ENCODE peak calls at places on chromosomes 3 and 15, in seven cellular contexts. One of them, this sample, is unnamed.
A peak's percentile ranks its signal among the peaks of the same experiment; 100 is the strongest.

GRCh38 chr3:113953677-113954076 is 5.9 kb downstream of the ZDHHC23 start:
- DNase-seq in lower lobe of right lung: no peak
- DNase-seq in GM20000: no peak
- DNase-seq in activated CD8-positive, alpha-beta T cell treated with anti-CD3 and anti-CD28 coated beads for 36 hours: no peak
- DNase-seq in kidney: no peak
- DNase-seq in astrocyte of the cerebellum: peak; percentile 18
- DNase-seq in progenitor cell of endocrine pancreas: no peak
- DNase-seq in this sample: no peak

GRCh38 chr3:25785826-25786225 is 2.6 kb upstream of the NGLY1 start:
- DNase-seq in lower lobe of right lung: no peak
- DNase-seq in GM20000: no peak
- DNase-seq in activated CD8-positive, alpha-beta T cell treated with anti-CD3 and anti-CD28 coated beads for 36 hours: no peak
- DNase-seq in kidney: no peak
- DNase-seq in astrocyte of the cerebellum: no peak
- DNase-seq in progenitor cell of endocrine pancreas: no peak
- DNase-seq in this sample: no peak

GRCh38 chr3:74532446-74532845 is 82.0 kb downstream of the CNTN3 start:
- DNase-seq in lower lobe of right lung: no peak
- DNase-seq in GM20000: no peak
- DNase-seq in activated CD8-positive, alpha-beta T cell treated with anti-CD3 and anti-CD28 coated beads for 36 hours: no peak
- DNase-seq in kidney: no peak
- DNase-seq in astrocyte of the cerebellum: peak; percentile 70
- DNase-seq in progenitor cell of endocrine pancreas: no peak
- DNase-seq in this sample: no peak

GRCh38 chr3:63576826-63577225 is 75.6 kb upstream of the SNTN start:
- DNase-seq in lower lobe of right lung: no peak
- DNase-seq in GM20000: no peak
- DNase-seq in activated CD8-positive, alpha-beta T cell treated with anti-CD3 and anti-CD28 coated beads for 36 hours: no peak
- DNase-seq in kidney: no peak
- DNase-seq in astrocyte of the cerebellum: no peak
- DNase-seq in progenitor cell of endocrine pancreas: no peak
- DNase-seq in this sample: no peak

GRCh38 chr3:54960736-54961135 is 32.9 kb upstream of the LRTM1 start:
- DNase-seq in lower lobe of right lung: no peak
- DNase-seq in GM20000: no peak
- DNase-seq in activated CD8-positive, alpha-beta T cell treated with anti-CD3 and anti-CD28 coated beads for 36 hours: no peak
- DNase-seq in kidney: no peak
- DNase-seq in astrocyte of the cerebellum: no peak
- DNase-seq in progenitor cell of endocrine pancreas: no peak
- DNase-seq in this sample: no peak

GRCh38 chr3:16884748-16885587 is at the start of gene PLCL2:
- DNase-seq in lower lobe of right lung: peak; percentile 69
- DNase-seq in GM20000: peak; percentile 89
- DNase-seq in activated CD8-positive, alpha-beta T cell treated with anti-CD3 and anti-CD28 coated beads for 36 hours: peak; percentile 69
- DNase-seq in kidney: peak; percentile 85
- DNase-seq in astrocyte of the cerebellum: no peak
- DNase-seq in progenitor cell of endocrine pancreas: peak; percentile 31
- DNase-seq in this sample: peak; percentile 60

GRCh38 chr3:43455233-43455632 is 166.6 kb downstream of the ANO10 start:
- DNase-seq in lower lobe of right lung: no peak
- DNase-seq in GM20000: no peak
- DNase-seq in activated CD8-positive, alpha-beta T cell treated with anti-CD3 and anti-CD28 coated beads for 36 hours: no peak
- DNase-seq in kidney: no peak
- DNase-seq in astrocyte of the cerebellum: no peak
- DNase-seq in progenitor cell of endocrine pancreas: no peak
- DNase-seq in this sample: no peak

GRCh38 chr3:122484985-122485384 is 29.8 kb downstream of the KPNA1 start:
- DNase-seq in lower lobe of right lung: no peak
- DNase-seq in GM20000: no peak
- DNase-seq in activated CD8-positive, alpha-beta T cell treated with anti-CD3 and anti-CD28 coated beads for 36 hours: no peak
- DNase-seq in kidney: no peak
- DNase-seq in astrocyte of the cerebellum: peak; percentile 28
- DNase-seq in progenitor cell of endocrine pancreas: no peak
- DNase-seq in this sample: no peak

GRCh38 chr3:188051801-188052228 is 102.1 kb upstream of the LPP start:
- DNase-seq in lower lobe of right lung: no peak
- DNase-seq in GM20000: no peak
- DNase-seq in activated CD8-positive, alpha-beta T cell treated with anti-CD3 and anti-CD28 coated beads for 36 hours: no peak
- DNase-seq in kidney: peak; percentile 81
- DNase-seq in astrocyte of the cerebellum: no peak
- DNase-seq in progenitor cell of endocrine pancreas: no peak
- DNase-seq in this sample: no peak

GRCh38 chr3:45507820-45508317 is 86.7 kb upstream of the LIMD1 start:
- DNase-seq in lower lobe of right lung: no peak
- DNase-seq in GM20000: no peak
- DNase-seq in activated CD8-positive, alpha-beta T cell treated with anti-CD3 and anti-CD28 coated beads for 36 hours: peak; percentile 9
- DNase-seq in kidney: no peak
- DNase-seq in astrocyte of the cerebellum: peak; percentile 67
- DNase-seq in progenitor cell of endocrine pancreas: no peak
- DNase-seq in this sample: no peak

GRCh38 chr3:38834110-38834509 is 18.1 kb upstream of the SCN10A start:
- DNase-seq in lower lobe of right lung: no peak
- DNase-seq in GM20000: no peak
- DNase-seq in activated CD8-positive, alpha-beta T cell treated with anti-CD3 and anti-CD28 coated beads for 36 hours: peak; percentile 83
- DNase-seq in kidney: peak; percentile 78
- DNase-seq in astrocyte of the cerebellum: peak; percentile 70
- DNase-seq in progenitor cell of endocrine pancreas: no peak
- DNase-seq in this sample: no peak

GRCh38 chr3:37197810-37198371 is 23.5 kb upstream of the LRRFIP2 start:
- DNase-seq in lower lobe of right lung: no peak
- DNase-seq in GM20000: no peak
- DNase-seq in activated CD8-positive, alpha-beta T cell treated with anti-CD3 and anti-CD28 coated beads for 36 hours: no peak
- DNase-seq in kidney: no peak
- DNase-seq in astrocyte of the cerebellum: no peak
- DNase-seq in progenitor cell of endocrine pancreas: no peak
- DNase-seq in this sample: no peak

GRCh38 chr15:90774731-90775521 is 57.8 kb downstream of the BLM start:
- DNase-seq in lower lobe of right lung: no peak
- DNase-seq in GM20000: no peak
- DNase-seq in activated CD8-positive, alpha-beta T cell treated with anti-CD3 and anti-CD28 coated beads for 36 hours: no peak
- DNase-seq in kidney: no peak
- DNase-seq in astrocyte of the cerebellum: peak; percentile 35
- DNase-seq in progenitor cell of endocrine pancreas: no peak
- DNase-seq in this sample: no peak

GRCh38 chr3:71500696-71501095 is 82.8 kb downstream of the FOXP1 start:
- DNase-seq in lower lobe of right lung: no peak
- DNase-seq in GM20000: no peak
- DNase-seq in activated CD8-positive, alpha-beta T cell treated with anti-CD3 and anti-CD28 coated beads for 36 hours: no peak
- DNase-seq in kidney: no peak
- DNase-seq in astrocyte of the cerebellum: no peak
- DNase-seq in progenitor cell of endocrine pancreas: no peak
- DNase-seq in this sample: no peak

GRCh38 chr3:71504250-71505036 is 79.1 kb downstream of the FOXP1 start:
- DNase-seq in lower lobe of right lung: no peak
- DNase-seq in GM20000: no peak
- DNase-seq in activated CD8-positive, alpha-beta T cell treated with anti-CD3 and anti-CD28 coated beads for 36 hours: peak; percentile 58
- DNase-seq in kidney: no peak
- DNase-seq in astrocyte of the cerebellum: peak; percentile 82
- DNase-seq in progenitor cell of endocrine pancreas: no peak
- DNase-seq in this sample: no peak

GRCh38 chr3:71502066-71502465 is 81.5 kb downstream of the FOXP1 start:
- DNase-seq in lower lobe of right lung: no peak
- DNase-seq in GM20000: no peak
- DNase-seq in activated CD8-positive, alpha-beta T cell treated with anti-CD3 and anti-CD28 coated beads for 36 hours: no peak
- DNase-seq in kidney: no peak
- DNase-seq in astrocyte of the cerebellum: no peak
- DNase-seq in progenitor cell of endocrine pancreas: no peak
- DNase-seq in this sample: no peak

GRCh38 chr3:71499477-71499876 is 84.1 kb downstream of the FOXP1 start:
- DNase-seq in lower lobe of right lung: no peak
- DNase-seq in GM20000: no peak
- DNase-seq in activated CD8-positive, alpha-beta T cell treated with anti-CD3 and anti-CD28 coated beads for 36 hours: no peak
- DNase-seq in kidney: no peak
- DNase-seq in astrocyte of the cerebellum: no peak
- DNase-seq in progenitor cell of endocrine pancreas: no peak
- DNase-seq in this sample: no peak

GRCh38 chr3:71503525-71504249 is 79.8 kb downstream of the FOXP1 start:
- DNase-seq in lower lobe of right lung: no peak
- DNase-seq in GM20000: no peak
- DNase-seq in activated CD8-positive, alpha-beta T cell treated with anti-CD3 and anti-CD28 coated beads for 36 hours: no peak
- DNase-seq in kidney: no peak
- DNase-seq in astrocyte of the cerebellum: peak; percentile 60
- DNase-seq in progenitor cell of endocrine pancreas: no peak
- DNase-seq in this sample: no peak
- TF ChIP-seq CTCF in lower lobe of right lung: no peak
- TF ChIP-seq CTCF in GM20000: no peak
- TF ChIP-seq CTCF in activated CD8-positive, alpha-beta T cell treated with anti-CD3 and anti-CD28 coated beads for 36 hours: no peak
- TF ChIP-seq CTCF in kidney: no peak
- TF ChIP-seq CTCF in astrocyte of the cerebellum: no peak
- TF ChIP-seq CTCF in progenitor cell of endocrine pancreas: no peak
- TF ChIP-seq CTCF in this sample: no peak

DNA sequence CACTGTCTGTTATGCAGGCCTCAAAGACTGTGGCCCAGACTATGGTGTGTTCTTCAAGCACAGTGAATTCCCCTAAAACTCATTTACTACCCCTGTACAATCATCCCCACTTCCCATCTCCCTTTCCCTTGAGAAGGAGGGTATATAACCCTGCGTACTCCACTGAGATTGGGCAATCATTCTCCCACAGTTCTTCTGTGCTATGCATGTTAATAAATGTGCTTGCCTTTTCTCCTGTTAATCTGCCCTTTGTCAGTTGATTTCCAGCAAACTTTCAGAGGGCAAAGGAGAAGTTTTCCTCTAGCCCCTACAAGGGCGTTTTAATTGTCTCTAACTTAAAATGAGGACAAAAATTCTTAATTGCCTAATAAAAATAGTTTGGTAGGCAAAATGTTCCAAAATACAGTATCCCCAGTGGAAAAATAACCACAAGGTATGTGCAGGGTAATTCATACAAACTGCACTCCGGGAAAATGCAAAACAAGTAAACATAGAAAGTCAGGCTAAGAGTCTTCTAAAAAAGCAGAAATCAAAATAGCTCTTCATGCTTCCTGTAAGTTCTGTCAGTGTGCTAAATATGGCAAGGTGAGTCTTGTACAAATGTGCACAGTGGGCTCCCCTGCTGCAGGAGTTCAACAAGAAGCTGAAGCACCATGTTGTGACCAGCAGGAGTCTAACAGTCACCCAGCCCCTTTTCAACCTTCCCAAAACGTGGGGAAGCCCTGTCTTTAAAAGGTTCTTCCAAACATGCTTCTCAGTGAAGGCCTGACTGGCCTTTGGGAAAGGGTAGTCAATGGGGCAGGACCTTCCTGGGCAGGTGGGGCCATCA is 10.2 kb downstream of the ATP10A start:
- DNase-seq in lower lobe of right lung: no peak
- DNase-seq in GM20000: no peak
- DNase-seq in activated CD8-positive, alpha-beta T cell treated with anti-CD3 and anti-CD28 coated beads for 36 hours: no peak
- DNase-seq in kidney: no peak
- DNase-seq in astrocyte of the cerebellum: no peak
- DNase-seq in progenitor cell of endocrine pancreas: no peak
- DNase-seq in this sample: no peak
- TF ChIP-seq CTCF in lower lobe of right lung: no peak
- TF ChIP-seq CTCF in GM20000: no peak
- TF ChIP-seq CTCF in activated CD8-positive, alpha-beta T cell treated with anti-CD3 and anti-CD28 coated beads for 36 hours: no peak
- TF ChIP-seq CTCF in kidney: no peak
- TF ChIP-seq CTCF in astrocyte of the cerebellum: no peak
- TF ChIP-seq CTCF in progenitor cell of endocrine pancreas: no peak
- TF ChIP-seq CTCF in this sample: no peak

DNA sequence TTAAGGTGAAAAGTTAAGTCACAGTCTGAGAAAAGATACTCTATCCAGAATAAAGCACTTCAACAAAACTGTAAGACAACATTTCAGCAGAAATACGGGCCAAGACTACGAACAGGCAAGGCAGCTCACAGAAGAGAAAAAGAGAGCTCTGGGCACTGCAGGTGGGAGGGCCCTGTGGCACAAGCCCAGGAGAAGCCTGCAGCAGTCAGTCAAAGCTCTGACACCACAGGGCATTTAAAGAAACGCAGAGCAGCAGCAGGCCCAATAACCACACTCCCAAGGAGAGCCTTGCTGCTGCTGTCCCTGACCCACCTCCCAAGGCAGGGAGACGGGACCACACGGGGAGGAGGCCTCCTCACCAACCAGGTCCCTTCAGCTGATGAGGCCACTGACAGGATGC is 19.2 kb downstream of the CHSY1 start:
- DNase-seq in lower lobe of right lung: no peak
- DNase-seq in GM20000: no peak
- DNase-seq in activated CD8-positive, alpha-beta T cell treated with anti-CD3 and anti-CD28 coated beads for 36 hours: no peak
- DNase-seq in kidney: no peak
- DNase-seq in astrocyte of the cerebellum: no peak
- DNase-seq in progenitor cell of endocrine pancreas: no peak
- DNase-seq in this sample: no peak
- TF ChIP-seq CTCF in lower lobe of right lung: no peak
- TF ChIP-seq CTCF in GM20000: no peak
- TF ChIP-seq CTCF in activated CD8-positive, alpha-beta T cell treated with anti-CD3 and anti-CD28 coated beads for 36 hours: no peak
- TF ChIP-seq CTCF in kidney: no peak
- TF ChIP-seq CTCF in astrocyte of the cerebellum: no peak
- TF ChIP-seq CTCF in progenitor cell of endocrine pancreas: no peak
- TF ChIP-seq CTCF in this sample: no peak

DNA sequence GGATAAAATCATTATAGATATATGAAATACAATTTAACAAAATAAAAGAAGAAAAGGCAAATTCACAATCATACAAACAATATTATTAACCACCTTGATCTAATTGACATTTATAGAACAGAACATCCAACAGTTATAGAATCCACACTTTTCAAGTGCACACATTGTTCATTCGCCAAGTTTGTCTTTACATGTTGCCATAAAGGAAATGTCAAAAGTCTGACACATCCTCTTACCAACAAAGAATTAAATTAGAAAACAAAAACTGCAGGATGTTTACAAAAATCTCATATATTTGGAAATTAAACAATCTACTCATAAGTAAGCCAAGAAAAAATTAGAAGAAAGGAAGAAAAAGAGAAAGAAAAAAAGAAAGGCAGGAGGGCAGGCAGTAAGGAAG is 909.2 kb upstream of the EPHA6 start:
- DNase-seq in lower lobe of right lung: no peak
- DNase-seq in GM20000: no peak
- DNase-seq in activated CD8-positive, alpha-beta T cell treated with anti-CD3 and anti-CD28 coated beads for 36 hours: no peak
- DNase-seq in kidney: no peak
- DNase-seq in astrocyte of the cerebellum: no peak
- DNase-seq in progenitor cell of endocrine pancreas: no peak
- DNase-seq in this sample: no peak
- TF ChIP-seq CTCF in lower lobe of right lung: no peak
- TF ChIP-seq CTCF in GM20000: no peak
- TF ChIP-seq CTCF in activated CD8-positive, alpha-beta T cell treated with anti-CD3 and anti-CD28 coated beads for 36 hours: no peak
- TF ChIP-seq CTCF in kidney: no peak
- TF ChIP-seq CTCF in astrocyte of the cerebellum: no peak
- TF ChIP-seq CTCF in progenitor cell of endocrine pancreas: no peak
- TF ChIP-seq CTCF in this sample: no peak

DNA sequence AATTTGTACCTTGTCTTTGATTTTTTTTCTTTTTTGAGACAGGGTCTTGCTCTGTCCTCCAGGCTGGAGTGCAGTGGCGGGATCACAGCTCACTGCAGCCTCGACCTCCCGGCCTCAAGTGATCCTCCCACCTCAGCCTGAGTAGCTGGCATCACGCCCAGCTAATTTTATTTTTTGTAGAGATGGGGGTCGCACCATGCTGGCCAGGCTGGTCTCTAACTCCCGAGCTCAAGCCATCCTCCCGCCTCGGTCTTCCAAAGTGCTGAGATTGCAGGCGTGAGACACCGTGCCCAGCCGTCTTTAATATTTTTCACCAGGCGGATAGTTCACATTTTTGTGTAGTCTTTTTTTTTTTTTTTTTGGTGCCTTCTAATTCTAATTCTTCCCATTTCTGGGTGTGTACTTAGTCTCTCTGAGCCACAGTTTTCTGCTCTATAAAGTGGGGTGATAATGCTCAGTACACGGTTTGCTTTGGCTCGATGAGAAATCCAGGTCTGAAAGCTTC is 528 bp upstream of the TATDN2 start:
- DNase-seq in lower lobe of right lung: no peak
- DNase-seq in GM20000: no peak
- DNase-seq in activated CD8-positive, alpha-beta T cell treated with anti-CD3 and anti-CD28 coated beads for 36 hours: no peak
- DNase-seq in kidney: no peak
- DNase-seq in astrocyte of the cerebellum: no peak
- DNase-seq in progenitor cell of endocrine pancreas: no peak
- DNase-seq in this sample: no peak
- TF ChIP-seq CTCF in lower lobe of right lung: no peak
- TF ChIP-seq CTCF in GM20000: no peak
- TF ChIP-seq CTCF in activated CD8-positive, alpha-beta T cell treated with anti-CD3 and anti-CD28 coated beads for 36 hours: no peak
- TF ChIP-seq CTCF in kidney: no peak
- TF ChIP-seq CTCF in astrocyte of the cerebellum: no peak
- TF ChIP-seq CTCF in progenitor cell of endocrine pancreas: no peak
- TF ChIP-seq CTCF in this sample: no peak